ENCODE peak calls at places on chromosomes 12 and 14, in nine cellular contexts. S is H7; F is bronchial epithelial cell; T is HS-5; V is hepatocyte; D is kidney; U is stimulated activated CD4-positive, alpha-beta T cell treated with anti-CD3 and anti-CD28 coated beads, Interleukin-15, amount 100 ng/mL, for 48 hours; Z is amniotic stem cell; M is heart right ventricle. O is an unnamed sample.

GRCh38 chr14:103068351-103069073 is 11.2 kb upstream of the CDC42BPB start:
- DNase-seq in M (no peak), F (no peak), S (no peak), Z (no peak), T (no peak), D (peak; percentile 68), U (no peak), V (no peak), O (no peak)

GRCh38 chr12:101915856-101916255 is 38.5 kb downstream of the DRAM1 start:
- DNase-seq in V (no peak), U (no peak), D (no peak), M (no peak), T (no peak), Z (no peak), F (no peak), S (no peak), O (no peak)

GRCh38 chr12:108679282-108679681 is 45.6 kb upstream of the SELPLG start:
- DNase-seq in F (no peak), D (no peak), U (no peak), V (no peak), Z (no peak), M (no peak), T (no peak), S (no peak), O (no peak)

GRCh38 chr14:103920981-103921854 is 7.0 kb upstream of the TDRD9 start:
- DNase-seq in T (peak; percentile 64), M (peak; percentile 94), Z (peak; percentile 82), U (peak; percentile 85), F (peak; percentile 83), D (peak; percentile 97), S (peak; percentile 98), V (peak; percentile 96), O (peak; percentile 92)

GRCh38 chr12:122871851-122872785 is 23.8 kb downstream of the VPS37B start:
- DNase-seq in D (peak; percentile 86), S (peak; percentile 95), T (no peak), M (no peak), F (peak; percentile 88), U (peak; percentile 40), V (peak; percentile 65), Z (peak; percentile 25), O (peak; percentile 91)

GRCh38 chr12:96093543-96094196 is 58.3 kb upstream of the LTA4H start:
- DNase-seq in V (no peak), S (no peak), T (no peak), D (no peak), M (no peak), Z (no peak), U (no peak), F (no peak), O (no peak)

GRCh38 chr12:121227294-121227693 is 17.4 kb downstream of the P2RX4 start:
- DNase-seq in V (peak; percentile 86), D (peak; percentile 83), Z (no peak), S (no peak), U (no peak), M (no peak), T (no peak), F (peak; percentile 67), O (no peak)

GRCh38 chr14:99273724-99274345 is 1.8 kb upstream of the BCL11B start:
- DNase-seq in D (no peak), T (no peak), S (peak; percentile 70), Z (no peak), V (peak; percentile 70), U (no peak), F (peak; percentile 23), M (no peak), O (no peak)

GRCh38 chr14:82511399-82511798 is 977.7 kb upstream of the SEL1L start:
- DNase-seq in U (no peak), Z (no peak), V (no peak), F (no peak), D (no peak), M (no peak), S (no peak), T (no peak), O (no peak)

GRCh38 chr12:49332441-49332861 is 4.5 kb downstream of the C1QL4 start:
- DNase-seq in M (no peak), V (peak; percentile 8), S (no peak), D (peak; percentile 75), Z (no peak), U (no peak), F (no peak), T (no peak), O (no peak)

GRCh38 chr14:89262041-89262440 is 155.0 kb downstream of the FOXN3 start:
- DNase-seq in D (no peak), V (no peak), U (no peak), F (no peak), T (no peak), S (no peak), Z (no peak), M (no peak), O (no peak)

GRCh38 chr14:45254771-45255170 is 1.8 kb upstream of the MIS18BP1 start:
- DNase-seq in S (no peak), V (no peak), U (no peak), Z (no peak), T (no peak), F (no peak), M (no peak), D (no peak), O (no peak)

GRCh38 chr12:49505672-49506071 is 33.2 kb upstream of the KCNH3 start:
- DNase-seq in V (no peak), F (peak; percentile 82), D (no peak), U (no peak), S (no peak), T (no peak), Z (no peak), M (no peak), O (no peak)

GRCh38 chr14:61212546-61212945 is 68.6 kb downstream of the TMEM30B start:
- DNase-seq in T (no peak), Z (no peak), S (no peak), M (no peak), U (no peak), V (no peak), F (no peak), D (no peak), O (no peak)

GRCh38 chr14:58077621-58078020 is 74.4 kb downstream of the ARMH4 start:
- DNase-seq in M (no peak), F (no peak), S (no peak), V (no peak), U (no peak), T (peak; percentile 26), Z (no peak), D (no peak), O (no peak)

GRCh38 chr14:25406818-25407217 is 356.9 kb upstream of the STXBP6 start:
- DNase-seq in T (peak; percentile 8), M (no peak), V (peak; percentile 72), F (peak; percentile 29), Z (peak; percentile 7), D (no peak), U (no peak), S (peak; percentile 52), O (peak; percentile 53)

GRCh38 chr12:52497975-52498374 is 4.9 kb upstream of the KRT6A start:
- DNase-seq in S (no peak), D (no peak), V (no peak), F (no peak), M (no peak), U (no peak), Z (no peak), T (no peak), O (no peak)

GRCh38 chr12:107125833-107126232 is 32.5 kb upstream of the CRY1 start:
- DNase-seq in F (no peak), V (no peak), D (no peak), M (no peak), T (no peak), Z (no peak), U (no peak), S (no peak), O (peak; percentile 85)

GRCh38 chr14:24313912-24314311 is 2.6 kb downstream of the LTB4R start:
- DNase-seq in M (no peak), D (no peak), U (no peak), Z (no peak), T (no peak), V (no peak), F (no peak), S (no peak), O (no peak)

GRCh38 chr14:62322216-62322615 is 560.0 kb downstream of the SNAPC1 start:
- DNase-seq in Z (no peak), D (no peak), V (no peak), M (no peak), F (no peak), U (no peak), T (no peak), S (no peak), O (no peak)

GRCh38 chr14:77654001-77654431 is 37.6 kb upstream of the SPTLC2 start:
- DNase-seq in U (no peak), M (no peak), F (no peak), Z (no peak), S (peak; percentile 38), V (no peak), D (no peak), T (no peak), O (peak; percentile 9)

GRCh38 chr12:22255097-22255496 is 79.4 kb downstream of the ST8SIA1 start:
- DNase-seq in V (peak; percentile 13), D (no peak), Z (peak; percentile 2), M (no peak), U (no peak), T (no peak), S (peak; percentile 17), F (peak; percentile 73), O (no peak)

GRCh38 chr14:58637391-58638230 is at the start of gene DACT1:
- DNase-seq in T (no peak), V (peak; percentile 92), D (peak; percentile 95), M (peak; percentile 77), F (no peak), S (peak; percentile 91), Z (peak; percentile 46), U (peak; percentile 52), O (peak; percentile 21)

GRCh38 chr14:23483216-23483854 is 13.8 kb downstream of the NGDN start:
- DNase-seq in V (peak; percentile 30), Z (no peak), F (no peak), T (no peak), S (peak; percentile 81), D (no peak), U (no peak), M (no peak), O (peak; percentile 67)

GRCh38 chr14:101478096-101478495 is 83.2 kb upstream of the DIO3 start:
- DNase-seq in D (no peak), S (no peak), V (no peak), F (no peak), U (no peak), Z (no peak), M (no peak), T (no peak), O (no peak)

GRCh38 chr14:95509512-95509911 is 6.9 kb downstream of the SYNE3 start:
- DNase-seq in M (no peak), D (no peak), S (no peak), T (no peak), U (no peak), V (no peak), F (no peak), Z (no peak), O (no peak)

GRCh38 chr14:72126091-72126490 is 193.9 kb downstream of the RGS6 start:
- DNase-seq in V (no peak), M (no peak), S (no peak), U (no peak), Z (no peak), F (no peak), T (no peak), D (no peak), O (no peak)

GRCh38 chr12:78146365-78146772 is 315.7 kb downstream of the NAV3 start:
- DNase-seq in U (no peak), D (no peak), T (peak; percentile 6), S (no peak), Z (no peak), M (no peak), V (peak; percentile 52), F (peak; percentile 43), O (peak; percentile 18)

GRCh38 chr14:69818760-69819191 is 21.7 kb upstream of the SLC10A1 start:
- DNase-seq in U (peak; percentile 10), S (peak; percentile 85), T (peak; percentile 48), M (no peak), F (peak; percentile 77), D (no peak), Z (peak; percentile 8), V (peak; percentile 81), O (peak; percentile 82)

GRCh38 chr14:88518592-88519512 is 36.0 kb downstream of the PTPN21 start:
- DNase-seq in D (no peak), S (no peak), Z (peak; percentile 11), F (peak; percentile 65), T (peak; percentile 22), M (no peak), V (no peak), U (no peak), O (no peak)

GRCh38 chr12:46945591-46945990 is 119.8 kb upstream of the SLC38A4 start:
- DNase-seq in F (no peak), S (no peak), V (no peak), D (no peak), M (no peak), T (no peak), U (no peak), Z (no peak), O (no peak)

O was measured in NCI-H2081.